ENCODE peak calls at places on chromosomes 16 and 17, in ten cellular contexts. R is heart right ventricle, V is BE2C, X is vagina, J is cardiac muscle cell, H is AG10803, M is IMR-90, F is fibroblast of lung, Y is fibroblast of mammary gland, E is PC-3. N is an unnamed sample.

GRCh38 chr17:48546187-48546923 is 1.4 kb upstream of the HOXB2 start:
- DNase-seq in M (peak; percentile 52), J (peak; percentile 56), H (peak; percentile 65), V (no peak), E (no peak), R (no peak), Y (peak; percentile 80), F (no peak), X (no peak), N (no peak)

GRCh38 chr16:14434860-14435259 is 195.2 kb downstream of the PARN start:
- DNase-seq in E (no peak), X (no peak), V (no peak), R (no peak), H (no peak), M (no peak), Y (no peak), F (no peak), J (no peak), N (no peak)

GRCh38 chr17:77327181-77327565 is 186.4 kb downstream of the SEC14L1 start:
- DNase-seq in V (no peak), E (no peak), H (no peak), F (no peak), J (no peak), X (peak; percentile 84), R (no peak), Y (no peak), M (no peak), N (no peak)

GRCh38 chr17:78400581-78401240 is 22.3 kb downstream of the PGS1 start:
- DNase-seq in H (no peak), J (no peak), M (no peak), X (no peak), Y (no peak), V (no peak), E (peak; percentile 51), R (no peak), F (no peak), N (peak; percentile 82)

GRCh38 chr17:75262112-75262606 is 480 bp downstream of the MRPS7 start:
- DNase-seq in X (no peak), Y (no peak), R (no peak), H (no peak), V (no peak), J (no peak), E (peak; percentile 30), F (peak; percentile 51), M (no peak), N (peak; percentile 34)

GRCh38 chr16:78235168-78235800 is 135.8 kb downstream of the WWOX start:
- DNase-seq in V (peak; percentile 32), H (peak; percentile 64), M (peak; percentile 57), X (no peak), J (peak; percentile 73), Y (peak; percentile 68), R (peak; percentile 64), F (peak; percentile 47), E (peak; percentile 75), N (peak; percentile 80)

GRCh38 chr16:49051626-49052025 is 230.0 kb downstream of the CBLN1 start:
- DNase-seq in J (no peak), Y (no peak), H (no peak), F (no peak), R (no peak), V (no peak), M (no peak), E (no peak), X (no peak), N (no peak)

GRCh38 chr17:39781028-39781800 is 43.5 kb downstream of the GRB7 start:
- DNase-seq in R (no peak), Y (no peak), V (no peak), F (no peak), X (no peak), H (no peak), E (no peak), J (peak; percentile 19), M (no peak), N (no peak)

DNA sequence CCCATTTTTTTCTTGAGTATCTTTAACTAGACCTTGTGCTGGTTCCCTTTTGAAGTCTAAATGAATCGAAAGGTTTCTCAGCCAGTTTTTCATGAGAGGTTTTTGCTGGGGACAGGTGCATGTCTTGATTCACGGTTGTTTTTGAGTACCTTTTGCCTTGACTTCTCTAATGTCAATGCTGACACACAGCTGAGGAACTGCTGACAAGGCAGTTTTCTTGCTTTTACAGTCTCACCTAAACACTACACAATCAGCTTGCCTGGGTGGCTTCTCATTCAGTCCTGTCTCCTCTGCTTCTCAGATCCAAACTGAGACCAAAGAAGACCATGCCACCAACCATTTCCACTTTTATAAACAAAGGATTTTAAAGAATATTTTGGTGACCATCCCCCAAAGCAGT is 7.1 kb downstream of the OR3A3 start:
- DNase-seq in X (no peak), M (no peak), R (no peak), Y (no peak), J (no peak), F (no peak), H (no peak), V (no peak), E (no peak), N (no peak)
- TF ChIP-seq CTCF in X (no peak), M (no peak), R (no peak), Y (no peak), J (no peak), F (no peak), H (no peak), V (no peak), E (no peak), N (no peak)

GRCh38 chr16:2236362-2237075 is at the start of gene DNASE1L2:
- DNase-seq in M (no peak), X (no peak), J (peak; percentile 41), F (peak; percentile 35), H (no peak), E (peak; percentile 14), R (no peak), Y (no peak), V (no peak), N (no peak)

GRCh38 chr16:2237552-2238395 is 1.5 kb downstream of the DNASE1L2 start:
- DNase-seq in H (no peak), E (no peak), M (no peak), X (no peak), Y (no peak), R (no peak), F (no peak), V (no peak), J (no peak), N (no peak)

GRCh38 chr16:2237076-2237551 is 870 bp downstream of the DNASE1L2 start:
- DNase-seq in J (no peak), X (no peak), R (no peak), M (no peak), E (no peak), F (no peak), Y (no peak), H (no peak), V (no peak), N (no peak)

GRCh38 chr16:2239231-2239675 is 3.0 kb downstream of the DNASE1L2 start:
- DNase-seq in Y (peak; percentile 57), F (no peak), R (no peak), E (no peak), V (no peak), X (no peak), J (no peak), H (no peak), M (no peak), N (no peak)

DNA sequence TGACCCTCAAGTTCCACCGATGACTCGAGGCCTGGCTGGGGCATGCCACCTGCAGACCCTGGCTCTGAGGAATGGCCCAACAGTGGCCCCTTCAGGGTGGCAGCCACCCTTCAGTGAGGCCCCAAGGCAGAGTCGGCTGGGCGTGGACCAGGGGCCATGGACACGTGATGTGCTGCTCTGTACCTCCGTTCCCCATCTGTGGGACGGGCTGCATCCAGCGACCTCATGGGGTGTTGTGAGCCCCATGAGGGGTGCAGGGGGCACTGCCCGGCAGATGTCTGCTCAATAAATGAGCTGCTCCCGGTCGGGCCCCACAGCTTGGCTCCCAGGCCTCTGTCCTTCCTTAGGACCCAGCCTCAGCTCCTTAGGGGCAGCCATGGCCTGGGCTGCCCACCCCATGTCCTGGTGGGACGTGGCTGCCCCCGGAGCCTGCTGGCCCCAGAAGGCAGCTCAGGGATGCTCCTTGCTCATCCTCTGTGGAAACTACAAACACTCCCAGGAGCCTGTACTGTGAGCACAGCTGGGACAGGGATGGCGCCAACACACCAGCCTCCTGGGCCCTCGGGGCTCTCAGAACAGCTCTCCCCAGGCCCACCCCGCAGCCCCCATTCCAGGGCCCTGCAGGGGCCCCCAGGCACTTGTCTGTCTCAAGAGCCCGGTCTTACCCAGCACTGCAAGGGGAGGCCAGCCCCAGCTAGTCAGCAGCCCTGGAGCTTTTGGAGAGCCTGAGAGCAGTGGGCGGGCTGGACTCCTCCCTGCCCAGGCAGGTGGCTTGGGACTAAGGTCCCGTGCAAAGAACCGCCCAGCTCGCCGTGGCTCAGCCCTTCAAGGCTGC is 2.4 kb downstream of the DNASE1L2 start:
- DNase-seq in H (no peak), E (no peak), F (no peak), Y (no peak), V (no peak), M (no peak), X (no peak), R (no peak), J (no peak), N (no peak)
- H3K4me3 ChIP-seq in H (no peak overlapping the region), E (no peak overlapping the region), F (no peak overlapping the region), Y (no peak overlapping the region), V (no peak overlapping the region), M (no peak overlapping the region), X (no peak overlapping the region), R (no peak overlapping the region), J (no peak overlapping the region), N (no peak overlapping the region)

DNA sequence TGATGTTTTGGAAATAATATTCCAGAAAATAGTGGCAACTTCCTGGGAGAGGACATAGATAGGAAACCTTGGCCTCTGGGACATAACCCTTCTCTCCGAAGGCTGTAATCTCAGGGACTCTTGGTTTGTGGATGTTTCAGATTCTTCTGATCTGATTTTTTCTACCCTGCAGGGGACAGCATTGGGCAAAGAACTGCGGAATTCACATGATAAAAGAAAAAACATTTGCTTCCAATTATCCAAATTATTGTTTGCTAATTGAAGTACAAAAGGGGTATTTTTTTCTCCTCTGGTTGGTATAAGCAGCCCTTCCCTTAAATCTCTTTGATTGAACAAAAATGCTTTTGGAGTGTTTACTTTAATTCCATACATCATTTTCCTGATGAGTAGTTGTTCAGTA is 251.7 kb upstream of the IRX3 start:
- DNase-seq in V (no peak), Y (peak; percentile 10), M (no peak), F (no peak), X (no peak), J (no peak), R (no peak), E (no peak), H (peak; percentile 20), N (no peak)
- TF ChIP-seq CTCF in V (peak; percentile 28), Y (peak; percentile 30), M (no peak), F (no peak), X (no peak), J (no peak), R (no peak), E (no peak), H (peak; percentile 49), N (no peak)

DNA sequence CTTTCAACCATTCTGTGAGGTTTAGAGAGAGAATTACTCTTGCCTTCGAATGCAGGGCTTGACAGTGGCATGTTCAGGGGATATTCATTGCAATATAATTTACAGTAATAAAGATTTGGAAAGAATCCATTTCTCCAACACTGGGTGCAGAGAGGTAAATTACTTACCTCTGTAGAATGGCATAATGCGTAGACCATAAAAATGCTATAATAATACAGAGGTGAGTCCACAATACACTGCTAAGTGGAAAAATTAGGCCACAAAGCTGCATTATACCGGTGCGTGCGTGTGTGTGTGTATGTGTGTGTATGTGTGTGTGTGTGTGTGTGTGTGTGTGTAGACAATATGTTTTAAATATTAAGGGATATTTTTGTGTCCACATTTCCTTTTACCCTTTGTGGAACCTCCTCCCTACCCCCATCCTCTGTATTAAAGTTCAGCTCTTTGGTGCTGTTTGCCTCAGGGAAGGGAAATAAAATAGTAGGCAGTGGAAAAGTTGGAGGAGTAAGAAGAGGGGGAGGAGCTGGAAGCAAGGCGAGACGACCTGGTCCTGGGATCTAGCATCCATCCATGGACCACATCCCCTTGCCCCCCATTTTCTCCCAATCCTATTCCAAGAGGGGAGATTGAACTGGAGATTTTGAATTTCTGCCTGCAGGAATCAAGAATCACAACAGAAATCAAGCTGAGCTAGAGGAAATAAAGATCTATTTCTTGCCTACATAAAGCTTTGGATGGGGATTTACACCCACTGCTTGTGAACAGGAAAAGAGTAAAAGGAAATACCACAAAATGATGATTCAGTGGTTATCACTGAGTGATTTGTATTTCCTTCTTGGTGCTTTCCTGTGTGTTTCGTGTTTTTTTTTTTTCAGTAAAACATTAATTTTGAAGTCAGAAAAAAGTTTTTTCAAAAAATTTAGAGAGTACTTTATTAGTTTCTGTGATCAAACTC is 124.8 kb downstream of the RGS9 start:
- DNase-seq in M (peak; percentile 46), X (no peak), R (no peak), V (no peak), Y (peak; percentile 41), E (peak; percentile 50), H (peak; percentile 46), J (peak; percentile 44), F (peak; percentile 37), N (peak; percentile 39)
- H3K4me3 ChIP-seq in M (no peak overlapping the region), X (no peak overlapping the region), R (no peak overlapping the region), V (no peak overlapping the region), Y (no peak overlapping the region), E (no peak overlapping the region), H (no peak overlapping the region), J (no peak overlapping the region), F (no peak overlapping the region), N (no peak overlapping the region)